ENCODE peak calls at places on chromosomes 2 and 18, in seven cellular contexts. Z is AG04450, E is esophagus squamous epithelium, R is foreskin fibroblast, D is K562, Y is GM23248, O is A673. W is an unnamed sample.

GRCh38 chr18:13401404-13401803 is 182.8 kb downstream of the LDLRAD4 start:
- DNase-seq in Y (no peak), E (no peak), R (no peak), D (no peak), Z (no peak), O (no peak), W (no peak)

GRCh38 chr2:163465440-163465839 is 270.4 kb downstream of the FIGN start:
- DNase-seq in Z (no peak), R (no peak), D (no peak), E (no peak), O (no peak), Y (no peak), W (no peak)

GRCh38 chr18:7566587-7567486 is at the start of gene PTPRM:
- DNase-seq in R (peak), D (peak), Y (peak), E (peak), O (peak), Z (no peak), W (peak)

GRCh38 chr2:12177052-12177994 is 430.9 kb downstream of the LPIN1 start:
- DNase-seq in Y (peak), O (no peak), R (peak), Z (no peak), D (peak), E (no peak), W (peak)

GRCh38 chr18:80097201-80097600 is 11.9 kb upstream of the ADNP2 start:
- DNase-seq in E (no peak), Y (no peak), O (no peak), Z (no peak), D (no peak), R (no peak), W (no peak)

GRCh38 chr2:200810252-200810650 is 1.5 kb upstream of the BZW1 start:
- DNase-seq in R (peak), O (no peak), E (no peak), D (no peak), Y (peak), Z (peak), W (no peak)

GRCh38 chr2:191051825-191052778 is 38.1 kb upstream of the STAT1 start:
- DNase-seq in O (peak), D (peak), R (peak), E (no peak), Y (peak), Z (no peak), W (peak)

GRCh38 chr2:124798551-124798950 is 773.5 kb downstream of the CNTNAP5 start:
- DNase-seq in E (no peak), R (no peak), D (no peak), Z (no peak), Y (no peak), O (no peak), W (no peak)

GRCh38 chr2:85704800-85705679 is 10.9 kb downstream of the GNLY start:
- DNase-seq in Y (no peak), E (no peak), R (no peak), O (no peak), Z (no peak), D (no peak), W (no peak)

GRCh38 chr2:102094917-102095316 is 47.6 kb upstream of the IL1R1 start:
- DNase-seq in Y (peak), R (peak), E (no peak), O (no peak), Z (peak), D (no peak), W (no peak)

GRCh38 chr2:228352048-228352447 is 170.6 kb upstream of the SPHKAP start:
- DNase-seq in O (peak), E (no peak), Y (no peak), D (no peak), Z (no peak), R (no peak), W (no peak)

GRCh38 chr2:160247295-160247694 is 47.2 kb upstream of the ITGB6 start:
- DNase-seq in D (no peak), Y (no peak), R (no peak), E (no peak), Z (no peak), O (no peak), W (no peak)

GRCh38 chr2:160241251-160242137 is 41.4 kb upstream of the ITGB6 start:
- DNase-seq in D (no peak), R (peak), O (peak), E (no peak), Y (peak), Z (no peak), W (peak)

GRCh38 chr2:160242863-160243552 is 42.9 kb upstream of the ITGB6 start:
- DNase-seq in O (no peak), Y (no peak), Z (no peak), D (no peak), E (no peak), R (no peak), W (no peak)

GRCh38 chr2:160246356-160246755 is 46.3 kb upstream of the ITGB6 start:
- DNase-seq in Y (no peak), O (no peak), R (peak), D (no peak), Z (peak), E (no peak), W (no peak)

DNA sequence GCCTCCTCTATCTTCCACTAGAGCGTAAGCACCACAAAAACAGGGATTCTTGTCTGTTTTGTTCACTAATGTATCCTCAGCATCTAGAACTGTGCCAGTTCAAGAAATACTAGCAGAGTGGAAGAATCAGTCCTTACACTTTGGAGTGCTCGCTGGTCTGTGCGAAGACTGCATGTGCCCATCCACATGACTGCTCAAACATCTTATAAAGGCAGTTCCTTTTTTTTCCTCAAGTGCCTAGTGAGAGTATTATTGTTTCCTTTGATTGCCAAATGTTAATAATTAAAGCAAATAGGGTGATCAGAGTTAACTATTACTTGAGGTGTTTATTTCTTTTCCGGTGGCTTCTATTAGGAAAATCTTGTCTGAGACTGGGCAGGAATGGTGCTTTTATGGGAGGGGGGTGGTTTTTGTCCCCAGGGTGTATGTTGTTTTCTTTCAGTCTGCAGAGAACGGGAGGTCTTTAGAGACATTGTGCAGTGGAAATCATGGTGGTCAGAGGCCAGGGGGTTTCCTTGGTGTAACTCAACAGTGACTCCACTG is 45.6 kb upstream of the ITGB6 start:
- DNase-seq in O (no peak), D (no peak), R (no peak), Z (no peak), Y (no peak), E (no peak), W (no peak)
- H3K4me3 ChIP-seq in O (no peak), D (no peak), R (no peak), Z (no peak), Y (no peak), E (no peak), W (no peak)

DNA sequence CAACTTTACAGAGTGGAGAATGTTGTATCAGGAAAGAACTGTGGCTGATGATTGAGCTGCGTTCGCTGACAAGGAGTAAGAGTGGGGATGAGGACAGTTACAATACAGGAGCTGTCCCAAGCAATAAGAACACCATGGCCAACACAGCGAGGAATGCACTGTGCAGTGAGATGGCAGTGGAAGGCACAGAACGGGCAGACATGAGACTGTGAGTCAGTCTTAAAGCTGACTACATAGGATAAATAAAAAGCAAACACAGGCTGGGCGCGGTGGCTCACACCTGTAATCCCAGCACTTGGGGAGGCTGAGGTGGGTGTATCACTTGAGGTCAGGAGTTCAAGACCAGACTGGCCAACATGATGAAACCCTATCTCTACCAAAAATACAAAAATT is 89.8 kb downstream of the CABYR start:
- DNase-seq in D (no peak), R (no peak), Z (no peak), Y (peak), O (no peak), E (no peak), W (no peak)
- H3K4me3 ChIP-seq in D (no peak), R (no peak), Z (no peak), Y (no peak), O (no peak), E (no peak), W (no peak)

GRCh38 chr18:46676162-46676830 is 19.3 kb upstream of the LOXHD1 start:
- DNase-seq in E (no peak), D (no peak), Z (no peak), R (peak), Y (peak), O (no peak), W (peak)

GRCh38 chr18:46668694-46669093 is 11.7 kb upstream of the LOXHD1 start:
- DNase-seq in E (no peak), R (no peak), D (no peak), O (no peak), Z (no peak), Y (no peak), W (no peak)

GRCh38 chr18:46668135-46668534 is 11.1 kb upstream of the LOXHD1 start:
- DNase-seq in Y (no peak), D (no peak), Z (no peak), E (no peak), O (no peak), R (no peak), W (no peak)

GRCh38 chr18:46675112-46675511 is 18.1 kb upstream of the LOXHD1 start:
- DNase-seq in R (no peak), Z (no peak), Y (no peak), O (no peak), D (no peak), E (no peak), W (no peak)

GRCh38 chr18:46672062-46672970 is 15.3 kb upstream of the LOXHD1 start:
- DNase-seq in E (no peak), Z (no peak), R (peak), D (no peak), Y (peak), O (peak), W (no peak)
- H3K4me3 ChIP-seq in E (no peak), Z (no peak), R (no peak), D (no peak), Y (no peak), O (no peak), W (no peak)

GRCh38 chr18:21742323-21742687 is 1.7 kb downstream of the MIB1 start:
- DNase-seq in Z (no peak), O (no peak), R (peak), Y (peak), D (no peak), E (no peak), W (no peak)
- H3K4me3 ChIP-seq in Z (peak), O (peak), R (peak), Y (peak), D (peak), E (peak), W (peak)